ENCODE peak calls at places on chromosomes 12 and 14, in nine cellular contexts. One of them, this sample, is unnamed.

GRCh38 chr12:14913381-14913781 is 25.0 kb downstream of the ERP27 start:
- DNase-seq in NB4: no peak
- DNase-seq in stomach: peak
- DNase-seq in spleen: no peak
- DNase-seq in IMR-90: no peak
- DNase-seq in mesothelial cell of epicardium: no peak
- DNase-seq in fibroblast of mammary gland: no peak
- DNase-seq in left ventricle myocardium inferior: peak
- DNase-seq in RWPE1: peak
- DNase-seq in this sample: no peak

GRCh38 chr14:99996951-99997571 is 68.2 kb upstream of the EVL start:
- DNase-seq in NB4: no peak
- DNase-seq in stomach: no peak
- DNase-seq in spleen: no peak
- DNase-seq in IMR-90: peak
- DNase-seq in mesothelial cell of epicardium: no peak
- DNase-seq in fibroblast of mammary gland: no peak
- DNase-seq in left ventricle myocardium inferior: no peak
- DNase-seq in RWPE1: peak
- DNase-seq in this sample: no peak

GRCh38 chr12:18716236-18716635 is 21.6 kb downstream of the PLCZ1 start:
- DNase-seq in NB4: peak
- DNase-seq in stomach: no peak
- DNase-seq in spleen: no peak
- DNase-seq in IMR-90: no peak
- DNase-seq in mesothelial cell of epicardium: no peak
- DNase-seq in fibroblast of mammary gland: no peak
- DNase-seq in left ventricle myocardium inferior: no peak
- DNase-seq in RWPE1: no peak
- DNase-seq in this sample: no peak

GRCh38 chr12:11771356-11771755 is 121.9 kb downstream of the ETV6 start:
- DNase-seq in NB4: no peak
- DNase-seq in stomach: no peak
- DNase-seq in spleen: no peak
- DNase-seq in IMR-90: peak
- DNase-seq in mesothelial cell of epicardium: no peak
- DNase-seq in fibroblast of mammary gland: no peak
- DNase-seq in left ventricle myocardium inferior: no peak
- DNase-seq in RWPE1: no peak
- DNase-seq in this sample: peak

GRCh38 chr12:50119387-50119786 is 7.4 kb downstream of the COX14 start:
- DNase-seq in NB4: no peak
- DNase-seq in stomach: no peak
- DNase-seq in spleen: no peak
- DNase-seq in IMR-90: no peak
- DNase-seq in mesothelial cell of epicardium: no peak
- DNase-seq in fibroblast of mammary gland: no peak
- DNase-seq in left ventricle myocardium inferior: no peak
- DNase-seq in RWPE1: no peak
- DNase-seq in this sample: no peak

GRCh38 chr14:76408877-76409276 is 32.9 kb downstream of the ESRRB start:
- DNase-seq in NB4: no peak
- DNase-seq in stomach: no peak
- DNase-seq in spleen: no peak
- DNase-seq in IMR-90: no peak
- DNase-seq in mesothelial cell of epicardium: no peak
- DNase-seq in fibroblast of mammary gland: no peak
- DNase-seq in left ventricle myocardium inferior: no peak
- DNase-seq in RWPE1: no peak
- DNase-seq in this sample: no peak

GRCh38 chr12:121637231-121637914 is 11.0 kb downstream of the ORAI1 start:
- DNase-seq in NB4: peak
- DNase-seq in stomach: peak
- DNase-seq in spleen: peak
- DNase-seq in IMR-90: no peak
- DNase-seq in mesothelial cell of epicardium: no peak
- DNase-seq in fibroblast of mammary gland: no peak
- DNase-seq in left ventricle myocardium inferior: no peak
- DNase-seq in RWPE1: no peak
- DNase-seq in this sample: no peak

GRCh38 chr12:129145381-129145780 is 292.1 kb downstream of the GLT1D1 start:
- DNase-seq in NB4: no peak
- DNase-seq in stomach: no peak
- DNase-seq in spleen: no peak
- DNase-seq in IMR-90: no peak
- DNase-seq in mesothelial cell of epicardium: no peak
- DNase-seq in fibroblast of mammary gland: no peak
- DNase-seq in left ventricle myocardium inferior: no peak
- DNase-seq in RWPE1: no peak
- DNase-seq in this sample: no peak

GRCh38 chr14:81384900-81385299 is 15.2 kb downstream of the STON2 start:
- DNase-seq in NB4: no peak
- DNase-seq in stomach: no peak
- DNase-seq in spleen: no peak
- DNase-seq in IMR-90: no peak
- DNase-seq in mesothelial cell of epicardium: no peak
- DNase-seq in fibroblast of mammary gland: peak
- DNase-seq in left ventricle myocardium inferior: no peak
- DNase-seq in RWPE1: no peak
- DNase-seq in this sample: no peak

GRCh38 chr12:42705863-42706262 is 116.3 kb upstream of the PRICKLE1 start:
- DNase-seq in NB4: no peak
- DNase-seq in stomach: peak
- DNase-seq in spleen: peak
- DNase-seq in IMR-90: peak
- DNase-seq in mesothelial cell of epicardium: no peak
- DNase-seq in fibroblast of mammary gland: peak
- DNase-seq in left ventricle myocardium inferior: peak
- DNase-seq in RWPE1: peak
- DNase-seq in this sample: peak

GRCh38 chr14:37539992-37540391 is 55.1 kb downstream of the FOXA1 start:
- DNase-seq in NB4: no peak
- DNase-seq in stomach: no peak
- DNase-seq in spleen: no peak
- DNase-seq in IMR-90: no peak
- DNase-seq in mesothelial cell of epicardium: no peak
- DNase-seq in fibroblast of mammary gland: no peak
- DNase-seq in left ventricle myocardium inferior: no peak
- DNase-seq in RWPE1: no peak
- DNase-seq in this sample: no peak

GRCh38 chr14:37550511-37550910 is 44.5 kb downstream of the FOXA1 start:
- DNase-seq in NB4: no peak
- DNase-seq in stomach: no peak
- DNase-seq in spleen: no peak
- DNase-seq in IMR-90: peak
- DNase-seq in mesothelial cell of epicardium: no peak
- DNase-seq in fibroblast of mammary gland: peak
- DNase-seq in left ventricle myocardium inferior: no peak
- DNase-seq in RWPE1: no peak
- DNase-seq in this sample: no peak

GRCh38 chr14:37544407-37544806 is 50.6 kb downstream of the FOXA1 start:
- DNase-seq in NB4: no peak
- DNase-seq in stomach: peak
- DNase-seq in spleen: no peak
- DNase-seq in IMR-90: no peak
- DNase-seq in mesothelial cell of epicardium: no peak
- DNase-seq in fibroblast of mammary gland: no peak
- DNase-seq in left ventricle myocardium inferior: no peak
- DNase-seq in RWPE1: no peak
- DNase-seq in this sample: no peak

GRCh38 chr14:37546621-37547447 is 48.2 kb downstream of the FOXA1 start:
- DNase-seq in NB4: no peak
- DNase-seq in stomach: no peak
- DNase-seq in spleen: no peak
- DNase-seq in IMR-90: peak
- DNase-seq in mesothelial cell of epicardium: no peak
- DNase-seq in fibroblast of mammary gland: peak
- DNase-seq in left ventricle myocardium inferior: no peak
- DNase-seq in RWPE1: no peak
- DNase-seq in this sample: peak

GRCh38 chr14:37545174-37545573 is 49.9 kb downstream of the FOXA1 start:
- DNase-seq in NB4: no peak
- DNase-seq in stomach: no peak
- DNase-seq in spleen: no peak
- DNase-seq in IMR-90: peak
- DNase-seq in mesothelial cell of epicardium: no peak
- DNase-seq in fibroblast of mammary gland: peak
- DNase-seq in left ventricle myocardium inferior: no peak
- DNase-seq in RWPE1: no peak
- DNase-seq in this sample: no peak
- TF ChIP-seq CTCF in NB4: no peak
- TF ChIP-seq CTCF in stomach: no peak
- TF ChIP-seq CTCF in spleen: no peak
- TF ChIP-seq CTCF in IMR-90: peak
- TF ChIP-seq CTCF in mesothelial cell of epicardium: no peak
- TF ChIP-seq CTCF in fibroblast of mammary gland: peak
- TF ChIP-seq CTCF in left ventricle myocardium inferior: no peak
- TF ChIP-seq CTCF in RWPE1: no peak
- TF ChIP-seq CTCF in this sample: no peak

GRCh38 chr14:89933002-89933401 is 21.5 kb downstream of the EFCAB11 start:
- DNase-seq in NB4: no peak
- DNase-seq in stomach: no peak
- DNase-seq in spleen: no peak
- DNase-seq in IMR-90: no peak
- DNase-seq in mesothelial cell of epicardium: no peak
- DNase-seq in fibroblast of mammary gland: no peak
- DNase-seq in left ventricle myocardium inferior: no peak
- DNase-seq in RWPE1: no peak
- DNase-seq in this sample: no peak

GRCh38 chr14:89941830-89942377 is 12.6 kb downstream of the EFCAB11 start:
- DNase-seq in NB4: no peak
- DNase-seq in stomach: no peak
- DNase-seq in spleen: no peak
- DNase-seq in IMR-90: no peak
- DNase-seq in mesothelial cell of epicardium: no peak
- DNase-seq in fibroblast of mammary gland: no peak
- DNase-seq in left ventricle myocardium inferior: no peak
- DNase-seq in RWPE1: no peak
- DNase-seq in this sample: no peak

DNA sequence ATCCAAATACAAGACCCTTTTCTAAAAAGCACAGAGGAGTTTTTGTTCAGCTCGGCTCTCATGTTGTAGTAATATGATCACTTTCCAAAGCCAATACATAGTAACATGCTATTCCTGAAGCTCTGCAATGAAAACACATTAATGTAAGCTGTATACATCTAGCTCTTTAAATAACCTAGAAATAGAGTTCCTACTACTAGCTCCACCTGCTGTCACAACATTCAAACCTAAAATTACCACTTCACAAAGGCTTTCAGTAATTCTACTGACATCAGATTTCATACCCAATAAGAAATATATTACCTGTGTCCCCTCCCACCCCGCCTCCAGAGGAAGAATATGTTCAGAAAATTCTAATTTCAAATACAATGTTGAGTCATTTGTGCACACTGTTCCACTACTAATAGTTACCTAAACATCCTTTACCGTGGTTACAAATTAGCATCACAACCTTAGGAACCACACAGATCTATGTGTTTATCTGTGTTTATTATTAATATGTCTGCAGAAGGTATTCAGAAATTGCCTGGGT is 17.8 kb downstream of the EFCAB11 start:
- DNase-seq in NB4: no peak
- DNase-seq in stomach: no peak
- DNase-seq in spleen: no peak
- DNase-seq in IMR-90: no peak
- DNase-seq in mesothelial cell of epicardium: no peak
- DNase-seq in fibroblast of mammary gland: no peak
- DNase-seq in left ventricle myocardium inferior: no peak
- DNase-seq in RWPE1: no peak
- DNase-seq in this sample: no peak
- TF ChIP-seq CTCF in NB4: no peak
- TF ChIP-seq CTCF in stomach: no peak
- TF ChIP-seq CTCF in spleen: no peak
- TF ChIP-seq CTCF in IMR-90: peak
- TF ChIP-seq CTCF in mesothelial cell of epicardium: no peak
- TF ChIP-seq CTCF in fibroblast of mammary gland: no peak
- TF ChIP-seq CTCF in left ventricle myocardium inferior: no peak
- TF ChIP-seq CTCF in RWPE1: no peak
- TF ChIP-seq CTCF in this sample: peak

DNA sequence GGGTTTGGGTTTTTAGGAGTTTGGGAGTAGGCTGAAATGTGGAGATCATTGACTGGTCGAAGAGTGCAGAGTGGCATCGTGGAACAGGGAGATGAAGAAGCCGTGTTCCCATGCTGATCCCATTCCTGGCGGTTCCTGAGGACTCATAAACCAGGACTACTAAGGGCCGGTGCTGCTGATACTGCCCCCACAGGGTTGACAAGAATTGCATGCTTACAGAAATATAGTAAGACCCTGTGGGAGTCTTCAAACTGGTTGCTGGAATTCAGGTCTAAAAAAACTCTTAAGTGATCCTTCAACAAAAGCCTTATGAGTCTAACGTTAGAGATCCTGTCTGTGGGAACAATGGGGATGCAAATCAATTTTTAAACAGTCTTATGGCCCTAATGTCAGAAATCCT is 64.0 kb upstream of the ARHGAP5 start:
- DNase-seq in NB4: no peak
- DNase-seq in stomach: no peak
- DNase-seq in spleen: no peak
- DNase-seq in IMR-90: no peak
- DNase-seq in mesothelial cell of epicardium: no peak
- DNase-seq in fibroblast of mammary gland: no peak
- DNase-seq in left ventricle myocardium inferior: no peak
- DNase-seq in RWPE1: no peak
- DNase-seq in this sample: no peak
- TF ChIP-seq CTCF in NB4: no peak
- TF ChIP-seq CTCF in stomach: no peak
- TF ChIP-seq CTCF in spleen: no peak
- TF ChIP-seq CTCF in IMR-90: no peak
- TF ChIP-seq CTCF in mesothelial cell of epicardium: peak
- TF ChIP-seq CTCF in fibroblast of mammary gland: peak
- TF ChIP-seq CTCF in left ventricle myocardium inferior: no peak
- TF ChIP-seq CTCF in RWPE1: no peak
- TF ChIP-seq CTCF in this sample: peak

GRCh38 chr12:104734541-104735075 is 223.5 kb downstream of the SLC41A2 start:
- DNase-seq in NB4: no peak
- DNase-seq in stomach: no peak
- DNase-seq in spleen: no peak
- DNase-seq in IMR-90: no peak
- DNase-seq in mesothelial cell of epicardium: no peak
- DNase-seq in fibroblast of mammary gland: no peak
- DNase-seq in left ventricle myocardium inferior: no peak
- DNase-seq in RWPE1: no peak
- DNase-seq in this sample: no peak

GRCh38 chr12:104737682-104738370 is 220.3 kb downstream of the SLC41A2 start:
- DNase-seq in NB4: no peak
- DNase-seq in stomach: no peak
- DNase-seq in spleen: no peak
- DNase-seq in IMR-90: no peak
- DNase-seq in mesothelial cell of epicardium: no peak
- DNase-seq in fibroblast of mammary gland: no peak
- DNase-seq in left ventricle myocardium inferior: no peak
- DNase-seq in RWPE1: no peak
- DNase-seq in this sample: no peak

GRCh38 chr12:104735801-104736200 is 222.3 kb downstream of the SLC41A2 start:
- DNase-seq in NB4: no peak
- DNase-seq in stomach: no peak
- DNase-seq in spleen: no peak
- DNase-seq in IMR-90: no peak
- DNase-seq in mesothelial cell of epicardium: no peak
- DNase-seq in fibroblast of mammary gland: no peak
- DNase-seq in left ventricle myocardium inferior: no peak
- DNase-seq in RWPE1: no peak
- DNase-seq in this sample: no peak

GRCh38 chr12:104737113-104737512 is 221.0 kb downstream of the SLC41A2 start:
- DNase-seq in NB4: peak
- DNase-seq in stomach: no peak
- DNase-seq in spleen: no peak
- DNase-seq in IMR-90: no peak
- DNase-seq in mesothelial cell of epicardium: no peak
- DNase-seq in fibroblast of mammary gland: no peak
- DNase-seq in left ventricle myocardium inferior: no peak
- DNase-seq in RWPE1: no peak
- DNase-seq in this sample: no peak

GRCh38 chr12:104736307-104736706 is 221.8 kb downstream of the SLC41A2 start:
- DNase-seq in NB4: no peak
- DNase-seq in stomach: no peak
- DNase-seq in spleen: no peak
- DNase-seq in IMR-90: peak
- DNase-seq in mesothelial cell of epicardium: no peak
- DNase-seq in fibroblast of mammary gland: peak
- DNase-seq in left ventricle myocardium inferior: no peak
- DNase-seq in RWPE1: no peak
- DNase-seq in this sample: peak
- TF ChIP-seq CTCF in NB4: no peak
- TF ChIP-seq CTCF in stomach: no peak
- TF ChIP-seq CTCF in spleen: no peak
- TF ChIP-seq CTCF in IMR-90: no peak
- TF ChIP-seq CTCF in mesothelial cell of epicardium: no peak
- TF ChIP-seq CTCF in fibroblast of mammary gland: peak
- TF ChIP-seq CTCF in left ventricle myocardium inferior: no peak
- TF ChIP-seq CTCF in RWPE1: no peak
- TF ChIP-seq CTCF in this sample: peak

This sample was measured in brain microvascular endothelial cell.